ENCODE peak calls at places on chromosomes 1 and 21, in six cellular contexts. Y is upper lobe of right lung, Z is AG10803, J is astrocyte, I is hepatocyte, B is vagina. U is an unnamed sample.

GRCh38 chr1:154420172-154420571 is 15.0 kb downstream of the IL6R start:
- DNase-seq in Y (peak; percentile 86), Z (peak; percentile 88), J (peak; percentile 80), I (peak; percentile 85), B (no peak), U (peak; percentile 90)

GRCh38 chr21:21200103-21200938 is 202.1 kb downstream of the NCAM2 start:
- DNase-seq in Y (no peak), Z (peak; percentile 99), J (peak; percentile 100), I (peak; percentile 62), B (no peak), U (peak; percentile 100)

GRCh38 chr1:151680812-151681211 is 35.8 kb downstream of the CELF3 start:
- DNase-seq in Y (no peak), Z (peak; percentile 75), J (peak; percentile 92), I (no peak), B (no peak), U (peak; percentile 94)

GRCh38 chr1:10599194-10599861 is 124.6 kb downstream of the PEX14 start:
- DNase-seq in Y (no peak), Z (peak; percentile 71), J (peak; percentile 91), I (peak; percentile 71), B (no peak), U (peak; percentile 93)

GRCh38 chr1:98674075-98674781 is 12.7 kb downstream of the SNX7 start:
- DNase-seq in Y (no peak), Z (peak; percentile 80), J (peak; percentile 72), I (no peak), B (no peak), U (peak; percentile 79)

GRCh38 chr1:38052750-38053415 is 6.3 kb upstream of the POU3F1 start:
- DNase-seq in Y (no peak), Z (no peak), J (no peak), I (no peak), B (no peak), U (no peak)

GRCh38 chr1:193322218-193322617 is 135.8 kb upstream of the B3GALT2 start:
- DNase-seq in Y (no peak), Z (peak; percentile 85), J (peak; percentile 86), I (no peak), B (no peak), U (peak; percentile 89)

GRCh38 chr1:149845416-149845815 is 54.0 kb upstream of the BOLA1 start:
- DNase-seq in Y (no peak), Z (no peak), J (no peak), I (no peak), B (no peak), U (peak; percentile 3)

GRCh38 chr1:53409695-53410094 is 49.5 kb upstream of the DMRTB1 start:
- DNase-seq in Y (no peak), Z (no peak), J (no peak), I (no peak), B (no peak), U (no peak)

GRCh38 chr1:4650981-4651380 is 3.4 kb upstream of the AJAP1 start:
- DNase-seq in Y (peak; percentile 10), Z (no peak), J (no peak), I (no peak), B (no peak), U (no peak)

GRCh38 chr1:85707267-85707989 is 805 bp downstream of the ZNHIT6 start:
- DNase-seq in Y (no peak), Z (no peak), J (no peak), I (no peak), B (no peak), U (peak; percentile 7)

GRCh38 chr1:159752135-159752580 is 28.6 kb upstream of the DUSP23 start:
- DNase-seq in Y (peak; percentile 70), Z (peak; percentile 98), J (no peak), I (peak; percentile 7), B (no peak), U (peak; percentile 2)

GRCh38 chr1:16156848-16157495 is 1.1 kb upstream of the EPHA2 start:
- DNase-seq in Y (peak; percentile 79), Z (no peak), J (peak; percentile 70), I (peak; percentile 51), B (no peak), U (no peak)

GRCh38 chr1:237891979-237892378 is 1.3 kb upstream of the ZP4 start:
- DNase-seq in Y (no peak), Z (no peak), J (no peak), I (no peak), B (no peak), U (no peak)

GRCh38 chr1:225812488-225813249 is 2.7 kb downstream of the EPHX1 start:
- DNase-seq in Y (no peak), Z (peak; percentile 34), J (no peak), I (no peak), B (no peak), U (no peak)

GRCh38 chr1:186442651-186443114 is 18.2 kb downstream of the PDC start:
- DNase-seq in Y (no peak), Z (peak; percentile 51), J (peak; percentile 89), I (no peak), B (no peak), U (peak; percentile 5)

GRCh38 chr1:60970081-60970509 is 112.3 kb upstream of the NFIA start:
- DNase-seq in Y (no peak), Z (peak; percentile 33), J (no peak), I (peak; percentile 30), B (no peak), U (peak; percentile 41)

GRCh38 chr1:24828887-24829192 is 83.6 kb downstream of the CLIC4 start:
- DNase-seq in Y (no peak), Z (no peak), J (no peak), I (no peak), B (no peak), U (no peak)

GRCh38 chr1:40151457-40152079 is 9.6 kb upstream of the RLF start:
- DNase-seq in Y (no peak), Z (no peak), J (no peak), I (no peak), B (no peak), U (no peak)

GRCh38 chr1:175390522-175391247 is 198.1 kb upstream of the KIAA0040 start:
- DNase-seq in Y (no peak), Z (no peak), J (no peak), I (no peak), B (no peak), U (no peak)

GRCh38 chr1:211843018-211843417 is 12.5 kb upstream of the LPGAT1 start:
- DNase-seq in Y (no peak), Z (no peak), J (no peak), I (no peak), B (no peak), U (no peak)

GRCh38 chr1:86156571-86157455 is at the start of gene COL24A1:
- DNase-seq in Y (peak; percentile 68), Z (peak; percentile 31), J (peak; percentile 75), I (peak; percentile 69), B (no peak), U (peak; percentile 82)

GRCh38 chr1:2088434-2088833 is 38.2 kb downstream of the PRKCZ start:
- DNase-seq in Y (no peak), Z (peak; percentile 54), J (peak; percentile 65), I (no peak), B (no peak), U (peak; percentile 78)

GRCh38 chr1:243432136-243432535 is 176.3 kb downstream of the SDCCAG8 start:
- DNase-seq in Y (no peak), Z (no peak), J (no peak), I (no peak), B (no peak), U (no peak)

GRCh38 chr1:243434594-243434993 is 178.8 kb downstream of the SDCCAG8 start:
- DNase-seq in Y (no peak), Z (no peak), J (peak; percentile 34), I (no peak), B (no peak), U (peak; percentile 40)

GRCh38 chr1:243431591-243431990 is 175.8 kb downstream of the SDCCAG8 start:
- DNase-seq in Y (no peak), Z (no peak), J (no peak), I (no peak), B (no peak), U (no peak)

GRCh38 chr1:243435824-243436223 is 180.0 kb downstream of the SDCCAG8 start:
- DNase-seq in Y (no peak), Z (no peak), J (no peak), I (no peak), B (no peak), U (no peak)

GRCh38 chr1:243433737-243434370 is 178.0 kb downstream of the SDCCAG8 start:
- DNase-seq in Y (no peak), Z (no peak), J (peak; percentile 51), I (no peak), B (no peak), U (peak; percentile 58)
- H3K4me3 ChIP-seq in Y (no peak overlapping the region), Z (no peak overlapping the region), J (no peak overlapping the region), I (no peak overlapping the region), B (no peak overlapping the region), U (no peak overlapping the region)

DNA sequence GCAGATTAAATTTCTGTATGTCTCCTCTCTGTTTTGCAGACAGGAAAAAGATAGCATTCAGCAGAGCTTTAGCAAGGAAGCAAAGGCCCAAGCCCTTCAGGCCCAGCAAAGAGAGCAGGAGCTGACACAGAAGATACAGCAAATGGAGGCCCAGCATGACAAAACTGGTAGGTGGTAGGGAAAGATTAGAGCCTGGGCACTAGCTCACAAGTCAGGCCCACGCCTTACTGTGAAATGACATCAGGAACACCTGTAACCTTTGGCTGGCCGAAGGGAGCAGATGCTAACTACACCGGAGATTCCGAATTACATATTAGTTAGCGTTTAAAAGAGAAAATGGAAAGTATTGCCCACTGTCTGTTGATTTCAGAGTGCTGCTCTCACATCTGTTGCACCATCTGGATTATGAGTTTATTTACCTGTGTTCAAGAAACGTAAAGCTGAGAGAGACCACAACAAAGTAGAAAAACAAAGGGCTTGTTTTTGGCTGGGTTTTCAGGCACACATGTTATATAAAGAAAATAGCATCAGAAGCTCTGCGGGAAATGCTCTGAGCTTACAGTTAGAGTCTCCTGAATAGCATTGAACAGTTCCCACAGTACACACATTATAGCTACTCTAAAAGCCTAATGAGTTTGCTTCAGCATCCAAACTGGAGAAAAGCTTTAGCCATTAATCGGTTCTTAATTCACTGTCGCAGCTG is 160.0 kb downstream of the SDCCAG8 start:
- DNase-seq in Y (no peak), Z (no peak), J (no peak), I (no peak), B (no peak), U (no peak)
- H3K4me3 ChIP-seq in Y (no peak overlapping the region), Z (no peak overlapping the region), J (no peak overlapping the region), I (no peak overlapping the region), B (no peak overlapping the region), U (no peak overlapping the region)

GRCh38 chr1:6181347-6181770 is 1.2 kb upstream of the CHD5 start:
- DNase-seq in Y (no peak), Z (no peak), J (no peak), I (no peak), B (no peak), U (no peak)
- H3K4me3 ChIP-seq in Y (no peak overlapping the region), Z (no peak overlapping the region), J (no peak overlapping the region), I (no peak overlapping the region), B (no peak overlapping the region), U (no peak overlapping the region)

DNA sequence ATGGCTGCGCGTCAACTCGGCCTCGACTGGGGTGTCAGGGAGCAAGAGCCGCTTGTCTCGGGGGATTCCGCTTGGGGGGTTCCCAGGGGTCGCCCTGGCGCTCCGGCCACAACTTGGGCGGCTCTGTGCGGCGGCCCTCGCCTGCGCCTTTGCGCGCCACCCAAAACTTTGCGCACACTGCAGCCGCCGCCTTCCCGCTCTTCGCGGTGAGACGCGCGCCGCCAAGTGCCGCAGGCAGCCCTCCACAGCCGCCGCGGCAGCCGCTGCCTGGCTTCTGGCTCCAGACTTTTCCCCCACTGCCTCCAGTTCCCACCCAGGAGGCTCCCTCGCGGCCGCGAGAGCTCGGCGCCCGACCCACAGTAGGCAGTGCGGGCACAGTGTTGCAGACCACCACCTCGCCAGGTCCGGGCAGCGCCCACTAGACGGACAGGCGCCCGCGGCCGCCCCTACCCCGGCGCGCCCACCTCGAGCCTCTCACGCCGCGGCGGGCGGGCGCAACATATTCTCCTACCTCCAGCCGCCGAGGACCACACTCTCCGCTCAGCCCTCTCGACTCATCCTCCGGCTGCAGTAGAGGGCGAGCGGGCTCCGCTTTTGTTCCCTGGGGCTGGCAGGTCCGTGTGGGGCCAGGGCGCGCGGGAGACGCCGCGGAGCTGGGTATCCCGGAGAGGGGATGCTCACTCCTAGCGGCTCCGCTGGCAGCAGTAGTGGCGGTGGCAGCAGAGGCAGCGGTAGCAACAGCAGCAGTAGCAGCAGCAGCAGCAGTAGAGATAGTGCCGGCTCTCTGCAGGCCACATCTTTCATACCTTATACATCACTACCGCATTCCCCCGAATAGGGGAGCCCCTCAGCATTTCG is 296.6 kb downstream of the OMA1 start:
- DNase-seq in Y (no peak), Z (peak; percentile 40), J (peak; percentile 42), I (peak; percentile 39), B (no peak), U (peak; percentile 66)
- H3K4me3 ChIP-seq in Y (no peak overlapping the region), Z (peak overlapping the region; percentile 43), J (peak overlapping the region; percentile 39), I (peak overlapping the region; percentile 42), B (peak overlapping the region; percentile 48), U (no peak overlapping the region)

U was measured in fibroblast of lung.